ENCODE peak calls at places on chromosomes 12 and 14, in six cellular contexts. V is HS-27A; W is lung microvascular endothelial cell; R is HuH-7.5; T is left lobe of liver; U is stimulated activated CD4-positive, alpha-beta T cell treated with anti-CD3 and anti-CD28 coated beads, Interleukin-4, amount 100 ng/mL, for 48 hours. C is an unnamed sample.

GRCh38 chr12:66170606-66171005 is 810 bp upstream of the TMBIM4 start:
- DNase-seq in R (no peak), W (no peak), T (no peak), V (no peak), U (no peak), C (no peak)

GRCh38 chr12:7835116-7835515 is 37.6 kb downstream of the SLC2A14 start:
- DNase-seq in T (no peak), W (no peak), V (no peak), R (no peak), U (no peak), C (no peak)

GRCh38 chr12:51683763-51684357 is 92.8 kb downstream of the SCN8A start:
- DNase-seq in T (no peak), R (no peak), W (peak), V (no peak), U (no peak), C (no peak)

GRCh38 chr14:64501326-64502171 is 2.1 kb downstream of the ZBTB25 start:
- DNase-seq in U (no peak), R (no peak), T (peak), V (no peak), W (peak), C (no peak)

GRCh38 chr12:6399884-6400670 is 16.1 kb downstream of the LTBR start:
- DNase-seq in W (no peak), U (no peak), V (no peak), R (no peak), T (no peak), C (no peak)

GRCh38 chr12:91098942-91099341 is 12.4 kb downstream of the LUM start:
- DNase-seq in U (no peak), W (peak), T (no peak), V (peak), R (no peak), C (no peak)

GRCh38 chr14:24067133-24068082 is 4.0 kb upstream of the CPNE6 start:
- DNase-seq in V (no peak), R (no peak), U (no peak), T (peak), W (no peak), C (no peak)

GRCh38 chr14:31930070-31930469 is 147.0 kb upstream of the ARHGAP5 start:
- DNase-seq in W (no peak), R (no peak), V (no peak), T (no peak), U (no peak), C (no peak)

GRCh38 chr12:109927622-109928021 is 27.5 kb downstream of the TCHP start:
- DNase-seq in T (no peak), U (peak), R (peak), W (peak), V (no peak), C (no peak)

GRCh38 chr12:131608740-131609665 is 101.9 kb upstream of the SFSWAP start:
- DNase-seq in W (peak), V (peak), T (peak), R (peak), U (peak), C (no peak)

GRCh38 chr12:57145460-57146059 is 1.9 kb downstream of the LRP1-AS start:
- DNase-seq in U (no peak), T (no peak), V (no peak), R (no peak), W (no peak), C (no peak)

GRCh38 chr12:53785161-53785560 is 33.4 kb upstream of the CISTR start:
- DNase-seq in R (no peak), T (no peak), W (no peak), V (no peak), U (no peak), C (no peak)

GRCh38 chr14:103129301-103130016 is 6.2 kb downstream of the TNFAIP2 start:
- DNase-seq in W (no peak), U (no peak), T (no peak), R (no peak), V (no peak), C (no peak)

GRCh38 chr12:4441355-4442330 is 4.0 kb downstream of the FGF6 start:
- DNase-seq in U (no peak), V (no peak), R (no peak), W (no peak), T (peak), C (peak)

GRCh38 chr12:76945867-76946266 is 67.0 kb upstream of the CSRP2 start:
- DNase-seq in R (no peak), V (no peak), T (no peak), U (no peak), W (no peak), C (no peak)

GRCh38 chr12:46219892-46220655 is 48.8 kb downstream of the SLC38A1 start:
- DNase-seq in W (peak), T (no peak), V (peak), U (no peak), R (no peak), C (no peak)

GRCh38 chr12:54475542-54475941 is 2.1 kb upstream of the GTSF1 start:
- DNase-seq in R (no peak), T (no peak), W (no peak), V (no peak), U (no peak), C (no peak)

GRCh38 chr12:85874064-85874463 is at the start of gene NTS:
- DNase-seq in U (no peak), T (no peak), R (no peak), W (no peak), V (no peak), C (no peak)

GRCh38 chr14:73467377-73467776 is 9.0 kb upstream of the NUMB start:
- DNase-seq in W (peak), V (no peak), T (no peak), U (peak), R (no peak), C (no peak)

GRCh38 chr14:89661392-89661791 is 244.4 kb upstream of the FOXN3 start:
- DNase-seq in R (no peak), V (no peak), U (no peak), W (no peak), T (no peak), C (no peak)

GRCh38 chr12:94169495-94169894 is 21.1 kb downstream of the PLXNC1 start:
- DNase-seq in R (no peak), U (no peak), W (no peak), V (no peak), T (no peak), C (no peak)

GRCh38 chr14:94805726-94806288 is 35.9 kb upstream of the GSC start:
- DNase-seq in T (no peak), R (no peak), W (no peak), U (no peak), V (no peak), C (no peak)

GRCh38 chr12:110379642-110380041 is 23.9 kb downstream of the ANAPC7 start:
- DNase-seq in R (no peak), T (no peak), W (no peak), V (no peak), U (no peak), C (no peak)

GRCh38 chr12:26088999-26089398 is 35.8 kb downstream of the BHLHE41 start:
- DNase-seq in U (no peak), T (no peak), W (no peak), V (no peak), R (no peak), C (no peak)

GRCh38 chr12:7642876-7643309 is 22.8 kb downstream of the APOBEC1 start:
- DNase-seq in R (no peak), W (peak), U (peak), V (no peak), T (no peak), C (no peak)

GRCh38 chr12:129186952-129187351 is 333.7 kb downstream of the GLT1D1 start:
- DNase-seq in T (no peak), U (no peak), V (no peak), W (no peak), R (no peak), C (no peak)

GRCh38 chr14:37655418-37655817 is 60.0 kb downstream of the TTC6 start:
- DNase-seq in W (peak), R (no peak), V (no peak), T (no peak), U (no peak), C (no peak)

GRCh38 chr12:113154351-113154973 is 4.9 kb downstream of the CFAP73 start:
- DNase-seq in U (no peak), V (no peak), T (no peak), W (peak), R (no peak), C (no peak)

GRCh38 chr14:54381821-54382220 is 15.0 kb upstream of the CDKN3 start:
- DNase-seq in R (no peak), V (no peak), T (no peak), U (no peak), W (no peak), C (no peak)

GRCh38 chr12:66409195-66409871 is 107.0 kb downstream of the HELB start:
- DNase-seq in R (no peak), W (peak), T (no peak), V (peak), U (peak), C (no peak)

GRCh38 chr14:53534841-53535240 is 381.7 kb upstream of the DDHD1 start:
- DNase-seq in T (no peak), U (no peak), R (no peak), W (no peak), V (no peak), C (no peak)

GRCh38 chr14:101360045-101360931 is 201.0 kb upstream of the DIO3 start:
- DNase-seq in T (no peak), R (no peak), W (no peak), V (no peak), U (no peak), C (no peak)

GRCh38 chr12:28033538-28033915 is 61.0 kb upstream of the PTHLH start:
- DNase-seq in U (no peak), R (no peak), V (no peak), W (no peak), T (no peak), C (no peak)

GRCh38 chr14:32564591-32564990 is 235.5 kb downstream of the AKAP6 start:
- DNase-seq in W (peak), T (no peak), V (no peak), R (no peak), U (no peak), C (no peak)

GRCh38 chr12:79706676-79707075 is 15.9 kb upstream of the PAWR start:
- DNase-seq in R (no peak), V (no peak), U (no peak), T (no peak), W (no peak), C (no peak)

GRCh38 chr12:104049278-104050257 is at the start of gene GLT8D2:
- DNase-seq in U (no peak), V (no peak), W (peak), R (no peak), T (no peak), C (peak)

GRCh38 chr14:72565200-72565599 is 328.7 kb downstream of the DPF3 start:
- DNase-seq in U (no peak), V (no peak), W (no peak), R (no peak), T (no peak), C (no peak)

GRCh38 chr14:71454513-71455332 is 477.5 kb upstream of the RGS6 start:
- DNase-seq in U (no peak), W (peak), R (no peak), V (no peak), T (no peak), C (no peak)

GRCh38 chr12:106106129-106106566 is 32.6 kb downstream of the NUAK1 start:
- DNase-seq in U (no peak), T (no peak), W (no peak), V (no peak), R (no peak), C (no peak)

C was measured in type B pancreatic cell.